ENCODE peak calls at places on chromosome 11, in six cellular contexts. C is foreskin fibroblast; V is NCI-H1092 treated with DMSO at 0.1 percent for 48 hours; G is activated T-cell treated with anti-CD3 and anti-CD28 coated beads for 1 hour; J is fibroblast of the aortic adventitia; S is stimulated activated CD4-positive, alpha-beta T cell treated with anti-CD3 and anti-CD28 coated beads, Interleukin-2, amount 100 ng/mL, for 48 hours. M is an unnamed sample.

GRCh38 chr11:126843096-126843495 is 157.5 kb downstream of the KIRREL3 start:
- DNase-seq in C (no peak), V (no peak), G (no peak), J (no peak), S (no peak), M (no peak)

GRCh38 chr11:26549176-26549575 is 22.9 kb downstream of the MUC15 start:
- DNase-seq in C (no peak), V (no peak), G (no peak), J (no peak), S (no peak), M (no peak)

GRCh38 chr11:114556135-114556534 is 3.5 kb downstream of the NXPE1 start:
- DNase-seq in C (no peak), V (no peak), G (no peak), J (peak; percentile 2), S (no peak), M (no peak)

GRCh38 chr11:65766535-65766934 is 14.2 kb downstream of the AP5B1 start:
- DNase-seq in C (no peak), V (no peak), G (no peak), J (peak; percentile 32), S (no peak), M (peak; percentile 59)

GRCh38 chr11:93020248-93021088 is 51.0 kb downstream of the MTNR1B start:
- DNase-seq in C (no peak), V (peak; percentile 42), G (no peak), J (peak; percentile 96), S (no peak), M (peak; percentile 61)

GRCh38 chr11:86741489-86742435 is 58.6 kb upstream of the PRSS23 start:
- DNase-seq in C (peak; percentile 82), V (no peak), G (no peak), J (peak; percentile 80), S (no peak), M (peak; percentile 69)

GRCh38 chr11:102912482-102912830 is 37.7 kb upstream of the MMP12 start:
- DNase-seq in C (no peak), V (no peak), G (no peak), J (no peak), S (no peak), M (no peak)

GRCh38 chr11:64356498-64357411 is 2.2 kb upstream of the RPS6KA4 start:
- DNase-seq in C (no peak), V (peak; percentile 32), G (no peak), J (peak; percentile 41), S (peak; percentile 45), M (peak; percentile 53)

GRCh38 chr11:121722431-121723256 is 269.9 kb upstream of the SORL1-AS1 start:
- DNase-seq in C (peak; percentile 78), V (peak; percentile 99), G (no peak), J (peak; percentile 95), S (no peak), M (no peak)

GRCh38 chr11:113876798-113877672 is 1.7 kb upstream of the USP28 start:
- DNase-seq in C (no peak), V (no peak), G (no peak), J (no peak), S (no peak), M (no peak)

GRCh38 chr11:76859708-76860233 is 947 bp upstream of the ACER3 start:
- DNase-seq in C (no peak), V (no peak), G (no peak), J (no peak), S (no peak), M (no peak)

GRCh38 chr11:106723071-106723470 is 295.2 kb downstream of the GUCY1A2 start:
- DNase-seq in C (no peak), V (no peak), G (no peak), J (no peak), S (no peak), M (no peak)

GRCh38 chr11:10623797-10624761 is 55.6 kb upstream of the LYVE1 start:
- DNase-seq in C (no peak), V (peak; percentile 62), G (no peak), J (peak; percentile 16), S (no peak), M (peak; percentile 19)

GRCh38 chr11:122155765-122156527 is 39.9 kb upstream of the BLID start:
- DNase-seq in C (no peak), V (peak; percentile 84), G (no peak), J (peak; percentile 59), S (no peak), M (peak; percentile 62)

GRCh38 chr11:99199336-99199735 is 178.6 kb downstream of the CNTN5 start:
- DNase-seq in C (no peak), V (no peak), G (no peak), J (no peak), S (no peak), M (peak; percentile 54)

GRCh38 chr11:73308003-73308962 is at the start of gene ARHGEF17:
- DNase-seq in C (peak; percentile 77), V (peak; percentile 94), G (peak; percentile 17), J (peak; percentile 75), S (peak; percentile 18), M (peak; percentile 88)

GRCh38 chr11:121366970-121367369 is 74.4 kb downstream of the SC5D start:
- DNase-seq in C (no peak), V (no peak), G (no peak), J (no peak), S (no peak), M (no peak)